ENCODE peak calls at places on chromosomes 5 and 9, in seven cellular contexts. A is pancreas, C is omental fat pad, W is colonic mucosa, X is retinal pigment epithelial cell, E is A549, D is coronary artery. R is an unnamed sample.

GRCh38 chr5:123514615-123515355 is 2.8 kb downstream of the CSNK1G3 start:
- DNase-seq in W (no peak), X (no peak), D (no peak), A (no peak), E (no peak), C (no peak), R (no peak)

GRCh38 chr5:152634596-152634995 is 229.5 kb upstream of the NMUR2 start:
- DNase-seq in W (no peak), C (no peak), A (no peak), X (peak; percentile 44), E (no peak), D (no peak), R (no peak)

GRCh38 chr5:123776761-123777160 is 264.8 kb downstream of the CSNK1G3 start:
- DNase-seq in C (no peak), E (no peak), A (no peak), X (peak; percentile 58), D (no peak), W (no peak), R (no peak)

GRCh38 chr9:127545196-127546124 is 66.6 kb upstream of the STXBP1 start:
- DNase-seq in E (peak; percentile 93), A (peak; percentile 96), W (peak; percentile 87), D (no peak), C (no peak), X (no peak), R (no peak)

GRCh38 chr9:123310551-123311249 is 42.3 kb upstream of the STRBP start:
- DNase-seq in W (no peak), E (no peak), A (no peak), X (no peak), C (no peak), D (no peak), R (no peak)

GRCh38 chr5:14449052-14449661 is 132.4 kb upstream of the OTULINL start:
- DNase-seq in X (no peak), C (no peak), D (no peak), E (no peak), W (peak; percentile 56), A (no peak), R (no peak)

GRCh38 chr5:151424892-151425523 is 22.4 kb upstream of the SLC36A1 start:
- DNase-seq in D (no peak), W (no peak), C (no peak), E (no peak), X (no peak), A (no peak), R (no peak)

GRCh38 chr5:111398013-111398412 is 114.3 kb downstream of the STARD4 start:
- DNase-seq in E (no peak), A (no peak), C (no peak), D (no peak), W (no peak), X (no peak), R (no peak)

DNA sequence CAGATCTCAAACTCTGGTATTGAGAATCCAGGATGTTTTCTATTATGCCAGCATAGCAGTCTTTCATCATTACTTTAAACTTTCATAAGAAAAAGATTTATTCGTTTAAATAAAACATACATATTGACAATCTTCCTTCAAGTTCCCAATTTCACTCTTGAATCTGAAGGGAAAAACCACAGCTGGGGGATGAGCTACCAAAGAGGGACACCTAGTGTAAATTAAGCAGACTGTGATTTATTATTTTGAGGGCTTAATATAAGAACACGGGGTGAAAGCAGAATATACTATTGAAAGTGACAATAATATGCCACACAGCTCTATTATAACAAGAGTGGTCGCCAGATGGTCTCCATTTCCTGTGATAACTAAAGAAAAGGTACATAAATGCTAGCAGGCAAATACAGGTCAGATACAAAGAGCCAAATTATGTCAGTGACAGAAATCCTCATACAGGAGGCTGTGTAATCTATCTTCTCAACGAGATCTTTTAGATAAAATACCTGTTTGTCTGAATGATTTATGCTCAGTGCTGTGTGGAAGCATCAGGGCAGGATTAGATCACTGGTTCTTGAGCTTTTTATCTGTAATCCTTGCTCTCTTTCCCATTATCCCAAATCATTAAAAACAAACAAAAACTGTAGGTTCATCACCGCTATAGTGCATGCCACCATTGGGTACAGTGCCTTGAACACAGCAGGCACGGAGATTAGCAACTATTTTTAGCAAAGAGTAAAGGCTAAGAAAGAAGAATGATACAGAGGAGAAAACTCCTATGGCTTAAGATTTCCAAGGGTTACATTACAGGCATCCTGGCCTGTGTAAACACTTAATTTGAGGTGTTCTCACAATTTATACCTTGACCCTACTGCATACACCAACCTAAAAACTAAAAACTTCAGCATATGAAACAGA is 116.6 kb downstream of the DROSHA start:
- DNase-seq in W (no peak), A (no peak), E (no peak), D (no peak), X (no peak), C (no peak), R (no peak)
- TF ChIP-seq CTCF in W (no peak), A (no peak), E (no peak), D (no peak), X (no peak), C (no peak), R (no peak)

GRCh38 chr5:16437974-16438373 is 27.6 kb downstream of the ZNF622 start:
- DNase-seq in C (no peak), W (no peak), X (no peak), E (peak; percentile 27), D (no peak), A (no peak), R (no peak)
- TF ChIP-seq CTCF in C (no peak), W (no peak), X (peak; percentile 19), E (peak; percentile 24), D (no peak), A (no peak), R (no peak)

GRCh38 chr9:114154597-114155102 is 687 bp upstream of the COL27A1 start:
- DNase-seq in C (no peak), E (no peak), W (no peak), A (no peak), X (no peak), D (no peak), R (no peak)

GRCh38 chr9:114155967-114156294 is 594 bp downstream of the COL27A1 start:
- DNase-seq in D (no peak), A (no peak), W (no peak), C (no peak), X (no peak), E (no peak), R (peak; percentile 57)

GRCh38 chr9:114155263-114155966 is at the start of gene COL27A1:
- DNase-seq in X (no peak), E (peak; percentile 76), C (peak; percentile 77), W (peak; percentile 84), A (peak; percentile 80), D (peak; percentile 88), R (peak; percentile 91)

GRCh38 chr9:114156311-114156657 is 947 bp downstream of the COL27A1 start:
- DNase-seq in X (no peak), A (no peak), W (no peak), E (no peak), D (no peak), C (no peak), R (no peak)

GRCh38 chr9:114153761-114154596 is 1.4 kb upstream of the COL27A1 start:
- DNase-seq in W (no peak), E (peak; percentile 52), C (no peak), D (no peak), X (no peak), A (no peak), R (peak; percentile 64)
- TF ChIP-seq CTCF in W (no peak), E (peak; percentile 46), C (no peak), D (no peak), X (peak; percentile 63), A (no peak), R (no peak)

GRCh38 chr5:44334622-44335021 is 54.6 kb downstream of the FGF10 start:
- DNase-seq in A (no peak), W (no peak), D (no peak), X (peak; percentile 11), E (no peak), C (no peak), R (no peak)

GRCh38 chr5:44329716-44330115 is 59.5 kb downstream of the FGF10 start:
- DNase-seq in C (no peak), X (no peak), E (no peak), W (no peak), D (no peak), A (no peak), R (no peak)

GRCh38 chr5:44331471-44332079 is 57.6 kb downstream of the FGF10 start:
- DNase-seq in C (no peak), W (no peak), A (no peak), D (no peak), E (no peak), X (no peak), R (no peak)

GRCh38 chr5:44336708-44337107 is 52.5 kb downstream of the FGF10 start:
- DNase-seq in A (no peak), X (no peak), E (no peak), W (no peak), D (no peak), C (no peak), R (no peak)

DNA sequence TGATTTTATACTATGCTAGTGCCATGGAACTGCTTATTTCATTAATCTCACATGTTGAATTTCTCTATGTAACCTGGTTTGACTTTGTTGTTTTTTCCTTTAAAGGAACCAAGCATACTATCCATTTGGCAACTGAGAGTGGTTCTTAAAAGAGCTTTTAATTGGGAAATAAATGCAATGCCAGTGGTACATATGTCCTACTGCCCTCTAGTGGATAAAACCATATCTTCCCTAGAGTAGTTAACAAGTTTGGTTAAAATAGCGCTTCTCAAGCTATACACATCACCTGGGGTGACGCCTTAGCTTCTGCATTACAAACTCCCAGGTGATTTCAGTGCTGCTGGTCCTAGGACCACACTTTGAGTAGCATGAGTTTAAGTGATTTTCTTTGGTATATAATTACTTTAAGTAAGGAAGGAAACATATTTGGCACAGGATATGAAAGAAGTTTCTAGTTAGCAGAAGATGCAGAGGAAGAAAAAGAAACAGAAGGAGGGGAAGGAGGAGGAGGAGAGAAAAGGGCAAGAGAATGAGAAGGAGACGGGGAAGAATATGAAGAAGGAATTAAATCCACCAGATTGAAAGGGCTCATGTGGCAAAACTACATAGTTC is 56.8 kb downstream of the FGF10 start:
- DNase-seq in C (no peak), W (no peak), D (no peak), E (peak; percentile 48), A (no peak), X (peak; percentile 5), R (no peak)
- TF ChIP-seq CTCF in C (no peak), W (peak; percentile 27), D (peak; percentile 13), E (peak; percentile 50), A (peak; percentile 44), X (peak; percentile 61), R (peak; percentile 74)

DNA sequence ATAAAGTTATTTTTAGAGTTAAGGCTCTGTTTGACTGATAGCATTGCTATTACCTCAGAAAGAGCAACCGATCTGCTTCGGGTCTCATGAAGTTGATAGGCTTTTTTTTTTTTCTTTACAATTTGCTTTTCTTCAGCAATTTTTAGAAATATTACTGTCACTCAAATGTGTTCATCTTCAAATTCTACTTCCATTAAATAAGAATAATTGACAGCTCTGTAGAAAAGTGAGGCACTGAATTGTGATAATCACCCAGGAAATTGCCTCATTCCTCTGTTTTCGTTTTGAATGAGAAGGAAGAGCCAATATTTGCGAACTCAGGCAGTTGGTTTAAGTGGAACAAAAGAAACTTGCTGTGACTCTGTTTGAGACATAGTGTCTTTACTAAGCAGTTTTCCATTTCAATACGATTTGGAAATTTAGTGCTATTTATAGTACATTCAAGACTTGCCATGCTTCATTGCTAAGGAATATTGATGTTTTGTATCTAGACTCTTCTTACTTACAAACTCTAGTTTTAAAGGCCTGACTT is 700.5 kb upstream of the CDH10 start:
- DNase-seq in X (no peak), E (no peak), W (no peak), C (no peak), A (no peak), D (no peak), R (no peak)
- TF ChIP-seq CTCF in X (no peak), E (no peak), W (no peak), C (no peak), A (no peak), D (no peak), R (no peak)